ENCODE peak calls at places on chromosomes 7 and 10, in ten cellular contexts. C is NCI-H2029 treated with DMSO at 0.1 percent for 48 hours; O is right atrium auricular region; B is ascending aorta; M is CD4-positive, alpha-beta T cell; R is stimulated activated naive CD8-positive, alpha-beta T cell treated with anti-CD3 and anti-CD28 coated beads, Interleukin-15, amount 100 ng/mL, for 72 hours; X is M059J; F is GM12892; H is HEK293T; G is fibroblast of pulmonary artery. W is an unnamed sample.

GRCh38 chr10:119928411-119928810 is 35.9 kb downstream of the SEC23IP start:
- DNase-seq in B (no peak), C (no peak), O (no peak), F (no peak), M (no peak), X (no peak), H (no peak), G (no peak), R (no peak), W (no peak)

GRCh38 chr7:155343661-155344121 is 46.0 kb downstream of the INSIG1 start:
- DNase-seq in M (no peak), H (no peak), O (no peak), C (no peak), X (no peak), R (no peak), G (no peak), F (no peak), B (no peak), W (no peak)

GRCh38 chr10:103691267-103691666 is 164.1 kb downstream of the SH3PXD2A start:
- DNase-seq in B (no peak), X (no peak), R (no peak), H (no peak), O (no peak), M (no peak), F (no peak), C (no peak), G (no peak), W (no peak)

GRCh38 chr7:118863961-118864360 is 639.5 kb downstream of the ANKRD7 start:
- DNase-seq in B (no peak), C (no peak), O (no peak), R (no peak), X (no peak), G (no peak), F (no peak), M (no peak), H (no peak), W (no peak)

GRCh38 chr10:73771722-73772279 is 10.0 kb upstream of the CHCHD1 start:
- DNase-seq in F (no peak), O (peak; percentile 91), R (peak; percentile 32), B (peak; percentile 42), C (no peak), M (peak; percentile 72), G (peak; percentile 82), H (peak; percentile 75), X (no peak), W (no peak)

GRCh38 chr10:11685787-11686218 is 56.4 kb upstream of the ECHDC3 start:
- DNase-seq in C (peak; percentile 55), R (no peak), O (peak; percentile 81), H (no peak), M (peak; percentile 61), G (peak; percentile 56), F (peak; percentile 37), X (peak; percentile 66), B (peak; percentile 54), W (no peak)

GRCh38 chr7:87427289-87427688 is 48.2 kb downstream of the ABCB4 start:
- DNase-seq in M (no peak), B (no peak), R (no peak), X (no peak), H (no peak), C (no peak), F (no peak), G (no peak), O (no peak), W (no peak)

GRCh38 chr10:71684356-71685173 is 35.0 kb downstream of the C10orf105 start:
- DNase-seq in F (no peak), X (no peak), O (no peak), C (no peak), R (no peak), B (no peak), G (no peak), H (no peak), M (no peak), W (no peak)

GRCh38 chr10:51260376-51260775 is 186.1 kb downstream of the PRKG1 start:
- DNase-seq in H (no peak), M (no peak), B (no peak), O (no peak), R (no peak), G (peak; percentile 3), F (no peak), X (no peak), C (no peak), W (no peak)

GRCh38 chr10:84908491-84908890 is 580.1 kb downstream of the CCSER2 start:
- DNase-seq in R (no peak), C (no peak), X (peak; percentile 46), B (no peak), O (no peak), M (no peak), F (no peak), H (no peak), G (no peak), W (no peak)

GRCh38 chr10:70575874-70576802 is 26.4 kb downstream of the PRF1 start:
- DNase-seq in H (no peak), C (peak; percentile 54), R (peak; percentile 59), M (no peak), B (no peak), X (peak; percentile 88), O (no peak), F (no peak), G (peak; percentile 58), W (no peak)

GRCh38 chr10:118950190-118950658 is 79.3 kb upstream of the NANOS1 start:
- DNase-seq in O (peak; percentile 44), H (no peak), C (no peak), X (peak; percentile 84), R (no peak), G (peak; percentile 41), F (no peak), M (no peak), B (no peak), W (no peak)

GRCh38 chr7:377069-378040 is 87.4 kb downstream of the FOXL3 start:
- DNase-seq in C (no peak), B (no peak), G (no peak), F (no peak), O (no peak), R (peak; percentile 8), M (no peak), X (no peak), H (no peak), W (no peak)

GRCh38 chr10:98208925-98209324 is 59.1 kb downstream of the LOXL4 start:
- DNase-seq in B (no peak), R (no peak), O (no peak), C (no peak), F (no peak), G (no peak), H (no peak), M (no peak), X (no peak), W (no peak)

GRCh38 chr10:129771576-129772471 is 192.2 kb downstream of the EBF3 start:
- DNase-seq in H (no peak), O (peak; percentile 50), F (no peak), X (no peak), G (no peak), C (no peak), M (no peak), R (no peak), B (no peak), W (no peak)